ENCODE peak calls at places on chromosome 1, in seven cellular contexts. E is PC-3, V is Ammon's horn, W is HEK293T, D is COLO829, R is left cardiac atrium, H is MCF 10A. Z is an unnamed sample.

GRCh38 chr1:38198099-38198498 is 151.5 kb upstream of the POU3F1 start:
- DNase-seq in E (no peak), V (no peak), W (no peak), D (no peak), R (no peak), H (no peak), Z (no peak)

GRCh38 chr1:146034976-146035469 is 13.5 kb upstream of the HJV start:
- DNase-seq in E (peak), V (no peak), W (peak), D (no peak), R (no peak), H (peak), Z (no peak)

GRCh38 chr1:188128761-188129160 is 1300.0 kb downstream of the PLA2G4A start:
- DNase-seq in E (peak), V (no peak), W (no peak), D (peak), R (no peak), H (peak), Z (no peak)

GRCh38 chr1:204858381-204858821 is 12.3 kb upstream of the NFASC start:
- DNase-seq in E (peak), V (no peak), W (no peak), D (no peak), R (no peak), H (peak), Z (no peak)

GRCh38 chr1:95388041-95388440 is 154.0 kb downstream of the RWDD3 start:
- DNase-seq in E (no peak), V (no peak), W (no peak), D (no peak), R (no peak), H (no peak), Z (no peak)

GRCh38 chr1:231139659-231140650 is 21.9 kb upstream of the TRIM67 start:
- DNase-seq in E (peak), V (no peak), W (no peak), D (peak), R (no peak), H (peak), Z (no peak)

GRCh38 chr1:109319114-109319513 is 12.3 kb upstream of the MYBPHL start:
- DNase-seq in E (no peak), V (no peak), W (no peak), D (no peak), R (no peak), H (no peak), Z (no peak)

GRCh38 chr1:83882906-83883305 is 116.0 kb downstream of the TTLL7 start:
- DNase-seq in E (peak), V (no peak), W (peak), D (peak), R (no peak), H (peak), Z (peak)

GRCh38 chr1:243723458-243724043 is 126.5 kb downstream of the AKT3 start:
- DNase-seq in E (no peak), V (no peak), W (no peak), D (no peak), R (no peak), H (peak), Z (no peak)

GRCh38 chr1:114780344-114781226 is at the start of gene SIKE1:
- DNase-seq in E (peak), V (peak), W (peak), D (peak), R (peak), H (peak), Z (peak)

GRCh38 chr1:38745476-38746410 is 113.8 kb downstream of the RRAGC start:
- DNase-seq in E (peak), V (no peak), W (no peak), D (no peak), R (no peak), H (peak), Z (no peak)

GRCh38 chr1:64745986-64746940 is 1.4 kb downstream of the RAVER2 start:
- DNase-seq in E (no peak), V (no peak), W (peak), D (no peak), R (peak), H (peak), Z (no peak)

GRCh38 chr1:160357286-160358002 is 9.4 kb upstream of the NHLH1 start:
- DNase-seq in E (no peak), V (no peak), W (no peak), D (no peak), R (no peak), H (no peak), Z (no peak)

GRCh38 chr1:16141573-16142336 is 14.1 kb downstream of the EPHA2 start:
- DNase-seq in E (no peak), V (no peak), W (no peak), D (no peak), R (peak), H (peak), Z (no peak)

GRCh38 chr1:204348722-204349121 is 11.0 kb downstream of the PLEKHA6 start:
- DNase-seq in E (no peak), V (no peak), W (no peak), D (no peak), R (peak), H (no peak), Z (peak)

GRCh38 chr1:22814176-22815042 is 103.8 kb downstream of the EPHB2 start:
- DNase-seq in E (no peak), V (peak), W (no peak), D (no peak), R (no peak), H (no peak), Z (peak)

GRCh38 chr1:21325731-21326387 is 35.6 kb upstream of the ECE1 start:
- DNase-seq in E (no peak), V (no peak), W (no peak), D (no peak), R (no peak), H (no peak), Z (no peak)

GRCh38 chr1:86914998-86915736 is 732 bp downstream of the HS2ST1 start:
- DNase-seq in E (peak), V (peak), W (peak), D (no peak), R (peak), H (peak), Z (peak)

GRCh38 chr1:246587606-246588005 is 21.4 kb downstream of the CNST start:
- DNase-seq in E (peak), V (no peak), W (no peak), D (peak), R (no peak), H (peak), Z (no peak)

GRCh38 chr1:239718997-239719628 is 332.7 kb downstream of the CHRM3 start:
- DNase-seq in E (no peak), V (no peak), W (no peak), D (no peak), R (no peak), H (no peak), Z (no peak)

GRCh38 chr1:8055973-8056372 is 29.9 kb upstream of the ERRFI1 start:
- DNase-seq in E (peak), V (no peak), W (no peak), D (peak), R (no peak), H (peak), Z (no peak)

GRCh38 chr1:6445062-6445763 is 20.6 kb downstream of the ESPN start:
- DNase-seq in E (peak), V (peak), W (no peak), D (no peak), R (no peak), H (peak), Z (no peak)

GRCh38 chr1:7644906-7645750 is 126.0 kb upstream of the VAMP3 start:
- DNase-seq in E (no peak), V (peak), W (no peak), D (no peak), R (peak), H (peak), Z (peak)

GRCh38 chr1:89719502-89720306 is 86.8 kb downstream of the LRRC8C start:
- DNase-seq in E (no peak), V (no peak), W (no peak), D (no peak), R (no peak), H (peak), Z (no peak)

GRCh38 chr1:238628130-238628529 is 737.4 kb upstream of the ZP4 start:
- DNase-seq in E (no peak), V (no peak), W (no peak), D (no peak), R (no peak), H (peak), Z (no peak)

GRCh38 chr1:112706505-112707216 is at the start of gene RHOC:
- DNase-seq in E (peak), V (no peak), W (peak), D (no peak), R (peak), H (peak), Z (peak)

GRCh38 chr1:77447669-77448068 is 165.8 kb downstream of the AK5 start:
- DNase-seq in E (peak), V (no peak), W (no peak), D (no peak), R (no peak), H (no peak), Z (no peak)

GRCh38 chr1:43446388-43446740 is 7.4 kb downstream of the HYI start:
- DNase-seq in E (no peak), V (no peak), W (no peak), D (no peak), R (no peak), H (no peak), Z (peak)

GRCh38 chr1:42340093-42340492 is 5.1 kb upstream of the FOXJ3 start:
- DNase-seq in E (peak), V (no peak), W (no peak), D (no peak), R (no peak), H (peak), Z (no peak)

GRCh38 chr1:34763142-34763781 is 3.7 kb downstream of the GJB4 start:
- DNase-seq in E (peak), V (no peak), W (no peak), D (no peak), R (no peak), H (peak), Z (no peak)

GRCh38 chr1:27357281-27358037 is 9.3 kb downstream of the MAP3K6 start:
- DNase-seq in E (peak), V (peak), W (peak), D (peak), R (peak), H (peak), Z (peak)

GRCh38 chr1:58881471-58881994 is 97.7 kb upstream of the JUN start:
- DNase-seq in E (peak), V (no peak), W (no peak), D (no peak), R (peak), H (peak), Z (no peak)

GRCh38 chr1:177981186-177981585 is 11.3 kb upstream of the SEC16B start:
- DNase-seq in E (no peak), V (no peak), W (no peak), D (no peak), R (no peak), H (no peak), Z (no peak)

GRCh38 chr1:19688041-19688842 is 23.6 kb downstream of the HTR6 start:
- DNase-seq in E (no peak), V (no peak), W (no peak), D (no peak), R (peak), H (no peak), Z (no peak)

GRCh38 chr1:42676534-42677087 is 5.6 kb upstream of the YBX1 start:
- DNase-seq in E (no peak), V (no peak), W (no peak), D (no peak), R (peak), H (no peak), Z (no peak)

GRCh38 chr1:24486296-24487065 is 16.2 kb upstream of the RCAN3 start:
- DNase-seq in E (no peak), V (no peak), W (no peak), D (no peak), R (no peak), H (no peak), Z (no peak)

GRCh38 chr1:244353572-244354091 is 98.1 kb downstream of the ADSS2 start:
- DNase-seq in E (peak), V (peak), W (peak), D (peak), R (peak), H (peak), Z (peak)

Z was measured in lower lobe of right lung.